ENCODE peak calls at places on chromosomes 12 and 14, in ten cellular contexts. Y, W, N, A, K, T, J, L, M and C are unnamed samples.
A peak's percentile ranks its signal among the peaks of the same experiment; 100 is the strongest.

GRCh38 chr12:47387991-47388390 is 308.2 kb upstream of the AMIGO2 start:
- DNase-seq in K (no peak), M (no peak), J (no peak), A (no peak), T (no peak), L (no peak), Y (no peak), N (no peak), W (no peak), C (no peak)

GRCh38 chr12:2003676-2004112 is 563 bp downstream of the DCP1B start:
- DNase-seq in L (no peak), T (peak; percentile 12), W (peak; percentile 33), M (no peak), Y (no peak), K (no peak), J (no peak), A (no peak), N (no peak), C (no peak)

GRCh38 chr14:61322799-61323290 is 1.5 kb downstream of the PRKCH start:
- DNase-seq in T (no peak), L (no peak), M (peak; percentile 80), A (no peak), J (no peak), K (no peak), Y (no peak), W (peak; percentile 57), N (peak; percentile 13), C (no peak)

GRCh38 chr12:10365716-10366433 is 24.0 kb downstream of the KLRK1 start:
- DNase-seq in A (peak; percentile 41), K (peak; percentile 30), W (no peak), L (no peak), N (no peak), T (no peak), J (no peak), Y (no peak), M (peak; percentile 55), C (peak; percentile 46)

GRCh38 chr12:107027304-107028053 is 40.5 kb upstream of the MTERF2 start:
- DNase-seq in T (peak; percentile 96), W (peak; percentile 7), Y (no peak), A (no peak), M (peak; percentile 95), J (no peak), N (peak; percentile 99), K (peak; percentile 14), L (no peak), C (peak; percentile 98)

GRCh38 chr12:124386059-124386458 is 91.2 kb downstream of the RFLNA start:
- DNase-seq in N (peak; percentile 56), W (no peak), M (no peak), T (no peak), L (peak; percentile 72), K (no peak), A (no peak), J (no peak), Y (no peak), C (peak; percentile 53)

GRCh38 chr12:89263153-89263552 is 89.1 kb downstream of the DUSP6 start:
- DNase-seq in T (no peak), K (no peak), L (no peak), W (no peak), J (no peak), A (no peak), M (no peak), N (no peak), Y (no peak), C (no peak)

GRCh38 chr14:100104523-100105300 is 39.5 kb downstream of the EVL start:
- DNase-seq in K (no peak), J (no peak), N (peak; percentile 49), L (peak; percentile 35), T (peak; percentile 53), Y (no peak), W (peak; percentile 51), M (peak; percentile 58), A (no peak), C (no peak)

GRCh38 chr14:69152181-69152943 is 557 bp downstream of the DCAF5 start:
- DNase-seq in T (no peak), M (peak; percentile 40), A (no peak), J (no peak), N (peak; percentile 42), K (peak; percentile 39), L (no peak), W (peak; percentile 51), Y (peak; percentile 66), C (peak; percentile 55)

GRCh38 chr14:96363751-96364336 is 518 bp downstream of the GSKIP start:
- DNase-seq in Y (no peak), J (peak; percentile 67), M (peak; percentile 37), A (peak; percentile 60), L (peak; percentile 42), K (peak; percentile 36), W (peak; percentile 40), N (peak; percentile 75), T (peak; percentile 51), C (peak; percentile 70)

GRCh38 chr14:31960039-31960438 is 117.1 kb upstream of the ARHGAP5 start:
- DNase-seq in A (no peak), T (no peak), L (no peak), Y (no peak), K (no peak), W (no peak), J (no peak), N (no peak), M (no peak), C (no peak)

GRCh38 chr12:41983896-41984295 is 160.8 kb downstream of the GXYLT1 start:
- DNase-seq in L (no peak), N (no peak), K (no peak), J (no peak), W (no peak), M (no peak), T (no peak), Y (no peak), A (no peak), C (no peak)

GRCh38 chr12:4482936-4483335 is 37.3 kb upstream of the FGF6 start:
- DNase-seq in Y (no peak), W (no peak), J (no peak), K (no peak), L (no peak), T (no peak), A (no peak), N (no peak), M (no peak), C (no peak)

GRCh38 chr12:124475295-124476010 is 92.0 kb downstream of the NCOR2 start:
- DNase-seq in Y (no peak), N (no peak), M (no peak), K (no peak), L (no peak), W (no peak), A (peak; percentile 23), J (no peak), T (no peak), C (no peak)

GRCh38 chr12:3743803-3744202 is 9.1 kb downstream of the CRACR2A start:
- DNase-seq in Y (no peak), K (no peak), L (no peak), N (peak; percentile 8), M (no peak), W (peak; percentile 37), A (peak; percentile 30), J (no peak), T (no peak), C (no peak)

GRCh38 chr14:36701144-36701543 is 39.5 kb downstream of the PAX9 start:
- DNase-seq in K (no peak), W (no peak), N (no peak), T (no peak), Y (no peak), L (no peak), A (no peak), M (no peak), J (no peak), C (no peak)

GRCh38 chr12:3698218-3698974 is 54.5 kb downstream of the CRACR2A start:
- DNase-seq in J (no peak), N (peak; percentile 81), K (no peak), L (peak; percentile 70), M (peak; percentile 68), W (no peak), Y (peak; percentile 57), A (no peak), T (peak; percentile 94), C (peak; percentile 85)

GRCh38 chr12:70983692-70984091 is 63.2 kb upstream of the PTPRR start:
- DNase-seq in Y (no peak), L (no peak), T (no peak), M (no peak), J (no peak), N (no peak), W (no peak), K (no peak), A (no peak), C (peak; percentile 24)

GRCh38 chr12:19465711-19466110 is 26.4 kb downstream of the AEBP2 start:
- DNase-seq in M (no peak), J (no peak), N (no peak), A (no peak), T (no peak), W (no peak), K (no peak), L (no peak), Y (no peak), C (no peak)